ENCODE peak calls at places on chromosomes 7 and 10, in six cellular contexts. S is SJSA1, Q is DND-41, C is amniotic stem cell, K is LoVo, E is LHCN-M2. O is an unnamed sample.
A peak's percentile ranks its signal among the peaks of the same experiment; 100 is the strongest.

GRCh38 chr10:73940634-73941221 is 29.8 kb downstream of the PLAU start:
- DNase-seq in Q (peak; percentile 83), S (peak; percentile 87), C (peak; percentile 33), E (peak; percentile 86), K (peak; percentile 82), O (peak; percentile 79)

GRCh38 chr7:157997991-157998505 is 589.6 kb downstream of the PTPRN2 start:
- DNase-seq in C (no peak), Q (no peak), K (no peak), E (no peak), S (no peak), O (no peak)

GRCh38 chr7:128697301-128697905 is 25.3 kb downstream of the GARIN1A start:
- DNase-seq in S (peak; percentile 11), K (no peak), E (peak; percentile 77), C (peak; percentile 5), Q (no peak), O (peak; percentile 51)

GRCh38 chr10:127824826-127825225 is 67.9 kb downstream of the CLRN3 start:
- DNase-seq in C (no peak), E (no peak), S (no peak), Q (no peak), K (no peak), O (no peak)

GRCh38 chr7:92835851-92836488 is 403 bp downstream of the CDK6 start:
- DNase-seq in E (peak; percentile 60), S (no peak), Q (peak; percentile 57), C (no peak), K (peak; percentile 28), O (peak; percentile 53)

GRCh38 chr10:117184821-117185220 is 12.5 kb upstream of the KCNK18 start:
- DNase-seq in E (no peak), Q (no peak), S (no peak), K (no peak), C (no peak), O (no peak)

GRCh38 chr10:14491814-14492213 is 161.1 kb upstream of the FRMD4A start:
- DNase-seq in S (no peak), K (no peak), Q (no peak), C (no peak), E (no peak), O (no peak)

GRCh38 chr10:78402636-78403035 is 369.0 kb downstream of the RPS24 start:
- DNase-seq in Q (no peak), E (no peak), C (no peak), K (no peak), S (no peak), O (no peak)

GRCh38 chr10:5752301-5752871 is 60.8 kb downstream of the GDI2 start:
- DNase-seq in Q (no peak), C (no peak), S (no peak), K (no peak), E (no peak), O (no peak)